ENCODE peak calls at places on chromosomes 16 and 17, in four cellular contexts. P is WTC11, R is HepG2, H is GM12878. X is an unnamed sample.

GRCh38 chr17:64998436-64999190 is 57.9 kb downstream of the GNA13 start:
- DNase-seq in P (no peak), R (no peak), H (no peak), X (no peak)

GRCh38 chr17:64787255-64787920 is 125.3 kb upstream of the SMURF2 start:
- DNase-seq in P (no peak), R (peak), H (no peak), X (no peak)

GRCh38 chr17:60754057-60754604 is 76.5 kb downstream of the BCAS3 start:
- DNase-seq in P (no peak), R (no peak), H (no peak), X (no peak)

GRCh38 chr17:60390881-60391418 is 983 bp downstream of the USP32 start:
- DNase-seq in P (no peak), R (peak), H (no peak), X (no peak)

GRCh38 chr17:7295230-7296180 is 1.1 kb upstream of the YBX2 start:
- DNase-seq in P (no peak), R (no peak), H (no peak), X (no peak)

GRCh38 chr16:55875273-55875672 is at the start of gene CES5A:
- DNase-seq in P (no peak), R (no peak), H (no peak), X (no peak)

GRCh38 chr17:79219208-79219935 is 144.7 kb downstream of the ENGASE start:
- DNase-seq in P (no peak), R (no peak), H (no peak), X (no peak)

GRCh38 chr17:49575524-49576120 is at the start of gene NXPH3:
- DNase-seq in P (peak), R (peak), H (no peak), X (peak)

GRCh38 chr16:4915226-4915761 is 21.7 kb downstream of the PPL start:
- DNase-seq in P (no peak), R (peak), H (no peak), X (no peak)

GRCh38 chr16:85683363-85683762 is 5.4 kb downstream of the GINS2 start:
- DNase-seq in P (no peak), R (no peak), H (no peak), X (no peak)

GRCh38 chr17:47192549-47192948 is 3.5 kb upstream of the CDC27 start:
- DNase-seq in P (no peak), R (no peak), H (peak), X (no peak)

GRCh38 chr17:17052462-17053221 is 10.4 kb downstream of the MPRIP start:
- DNase-seq in P (no peak), R (no peak), H (no peak), X (no peak)

GRCh38 chr17:28366605-28367004 is 1.6 kb upstream of the SEBOX start:
- DNase-seq in P (no peak), R (no peak), H (no peak), X (peak)

GRCh38 chr16:2468725-2469398 is 2.2 kb upstream of the NTN3 start:
- DNase-seq in P (peak), R (no peak), H (peak), X (peak)

GRCh38 chr16:59690216-59690615 is 956.1 kb upstream of the GOT2 start:
- DNase-seq in P (no peak), R (no peak), H (no peak), X (no peak)

GRCh38 chr17:31427684-31428083 is 36.2 kb downstream of the RAB11FIP4 start:
- DNase-seq in P (no peak), R (no peak), H (no peak), X (no peak)

GRCh38 chr17:10059684-10060211 is 138.7 kb downstream of the GAS7 start:
- DNase-seq in P (no peak), R (no peak), H (peak), X (no peak)

GRCh38 chr17:65662166-65662565 is 100.7 kb upstream of the AXIN2 start:
- DNase-seq in P (no peak), R (no peak), H (no peak), X (no peak)

GRCh38 chr16:56815721-56816120 is 49.3 kb upstream of the SLC12A3 start:
- DNase-seq in P (no peak), R (no peak), H (no peak), X (no peak)

GRCh38 chr17:81576621-81577277 is 24.6 kb upstream of the FAAP100 start:
- DNase-seq in P (no peak), R (peak), H (no peak), X (no peak)

GRCh38 chr16:7440886-7441400 is 108.3 kb downstream of the RBFOX1 start:
- DNase-seq in P (no peak), R (no peak), H (no peak), X (no peak)

GRCh38 chr16:13171313-13171712 is 269.9 kb downstream of the SHISA9 start:
- DNase-seq in P (no peak), R (no peak), H (no peak), X (no peak)
- TF ChIP-seq CREB1 in P (no peak), R (no peak), H (no peak), X (no peak)

DNA sequence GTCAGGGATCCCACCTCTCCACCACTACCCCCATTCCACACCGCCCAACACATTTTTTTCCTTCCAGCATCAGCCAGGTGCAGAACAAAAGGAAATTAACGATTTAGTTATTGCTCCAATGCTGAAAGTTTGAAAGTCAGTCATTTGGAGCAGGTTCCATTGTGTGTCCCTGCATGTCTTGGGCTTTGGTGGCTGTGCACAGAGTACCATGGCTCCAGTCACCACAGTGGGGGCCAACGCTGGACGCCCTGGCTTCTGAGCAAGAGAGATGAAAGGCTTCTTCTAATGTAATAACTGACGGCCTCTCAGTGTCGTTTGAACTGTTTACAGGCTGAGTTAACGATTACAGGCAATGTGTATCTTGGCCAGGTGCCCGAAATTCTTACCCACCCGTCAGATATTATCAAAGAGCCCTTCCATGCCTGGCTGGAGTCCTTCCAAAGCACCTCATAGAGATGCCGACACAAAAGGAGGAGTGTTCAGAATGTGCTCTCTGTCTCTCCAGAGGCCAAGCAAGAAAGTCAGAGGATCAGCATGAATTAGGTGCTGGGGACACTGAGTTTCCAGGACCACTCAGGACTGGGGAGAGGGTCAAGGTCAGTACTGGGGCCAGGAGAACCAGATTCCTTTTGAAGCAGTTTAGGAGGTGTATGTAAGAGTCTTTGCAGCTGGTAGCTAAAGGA is 25.9 kb downstream of the RNF43 start:
- DNase-seq in P (no peak), R (peak), H (no peak), X (peak)
- TF ChIP-seq CREB1 in P (no peak), R (peak), H (no peak), X (no peak)

DNA sequence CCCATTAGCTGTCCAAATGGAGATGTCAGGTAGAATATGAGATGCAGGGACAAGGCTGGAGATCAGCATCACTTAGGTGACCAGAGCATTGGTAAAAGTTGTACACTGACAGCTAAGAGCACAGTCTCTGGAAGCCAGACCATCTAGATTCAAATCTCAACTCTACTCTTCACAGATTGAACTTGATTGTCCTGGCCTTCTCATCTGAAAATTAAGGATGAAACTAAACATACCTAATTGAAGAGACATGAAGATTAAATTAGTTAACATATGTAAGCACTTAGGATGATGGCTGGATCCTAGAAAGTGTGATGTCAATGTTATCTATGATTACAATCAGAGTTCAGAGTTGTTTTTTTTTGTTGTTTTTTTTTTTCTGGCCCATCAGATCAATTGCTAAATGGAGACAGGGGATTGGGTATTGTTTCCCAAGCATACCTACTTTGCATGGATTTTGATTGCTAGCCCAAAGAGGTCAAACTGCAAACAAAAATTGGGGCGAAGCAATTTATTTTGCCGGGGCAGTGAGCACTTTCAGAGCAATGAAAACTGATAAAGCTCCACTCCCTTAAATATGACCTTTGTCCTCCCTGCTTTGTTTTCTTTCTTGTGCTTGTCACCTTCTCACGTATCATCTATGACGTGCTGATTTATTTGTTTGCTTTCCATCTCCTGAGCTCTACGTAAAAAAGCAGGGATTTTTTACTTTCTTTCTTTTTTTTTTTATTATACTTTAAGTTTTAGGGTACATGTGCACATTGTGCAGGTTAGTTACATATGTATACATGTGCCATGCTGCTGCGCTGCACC is 217.6 kb upstream of the CPHXL start:
- DNase-seq in P (no peak), R (peak), H (no peak), X (no peak)
- TF ChIP-seq CREB1 in P (no peak), R (peak), H (no peak), X (no peak)

DNA sequence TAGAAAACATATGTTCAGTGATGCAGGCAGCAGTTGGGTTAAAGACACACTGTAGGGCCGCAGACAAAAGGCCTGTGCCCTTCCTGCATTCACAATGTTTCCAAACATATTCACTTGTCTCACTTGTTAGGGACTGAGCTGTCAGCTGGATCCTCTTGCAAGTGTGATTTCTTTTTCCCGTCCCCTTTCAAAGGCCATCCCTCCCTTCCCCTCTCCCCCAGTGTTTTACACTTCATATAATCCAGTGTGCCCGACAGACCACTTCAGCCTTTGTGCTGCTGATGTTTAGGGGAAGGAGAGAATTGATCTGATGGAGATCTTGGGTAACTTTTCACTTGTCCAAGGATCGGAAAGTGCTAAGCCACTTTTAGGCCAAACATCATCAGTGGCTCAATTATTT is 217.1 kb downstream of the FTO start:
- DNase-seq in P (no peak), R (no peak), H (no peak), X (no peak)
- TF ChIP-seq CREB1 in P (no peak), R (no peak), H (no peak), X (no peak)

DNA sequence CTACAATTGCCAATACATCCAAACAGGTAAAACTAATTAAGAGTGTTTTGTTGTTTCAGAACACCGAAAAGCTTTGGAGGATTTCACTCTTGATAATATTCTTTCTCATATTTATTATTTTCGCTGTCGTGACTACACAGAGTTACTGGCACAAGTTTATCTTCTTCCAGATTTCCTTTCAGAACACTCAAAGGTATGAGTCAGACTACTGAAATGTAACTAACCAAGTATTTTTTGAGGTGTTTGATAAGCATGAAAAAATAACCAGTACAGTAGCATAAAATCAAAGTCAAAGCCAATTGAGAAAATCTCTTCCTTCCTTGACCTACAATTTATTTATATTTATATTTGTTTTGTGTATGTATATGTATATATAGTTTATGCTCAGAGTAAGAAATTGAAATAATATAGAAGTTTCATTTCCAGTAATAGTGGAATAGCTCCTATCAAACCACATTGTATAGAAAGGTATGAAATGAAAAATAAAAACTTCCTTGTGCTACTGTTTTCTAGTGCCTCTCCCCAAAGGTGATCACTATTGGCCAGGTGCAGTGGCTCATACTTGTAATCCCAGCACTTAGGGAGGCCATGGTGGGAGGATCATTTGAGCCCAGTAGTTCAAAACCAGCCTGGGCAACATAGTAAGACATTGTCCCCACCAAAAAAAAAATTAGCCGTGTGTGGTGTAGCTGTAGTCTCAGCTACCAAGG is 10.9 kb downstream of the RAD51C start:
- DNase-seq in P (no peak), R (no peak), H (no peak), X (no peak)
- TF ChIP-seq CREB1 in P (no peak), R (no peak), H (no peak), X (no peak)

DNA sequence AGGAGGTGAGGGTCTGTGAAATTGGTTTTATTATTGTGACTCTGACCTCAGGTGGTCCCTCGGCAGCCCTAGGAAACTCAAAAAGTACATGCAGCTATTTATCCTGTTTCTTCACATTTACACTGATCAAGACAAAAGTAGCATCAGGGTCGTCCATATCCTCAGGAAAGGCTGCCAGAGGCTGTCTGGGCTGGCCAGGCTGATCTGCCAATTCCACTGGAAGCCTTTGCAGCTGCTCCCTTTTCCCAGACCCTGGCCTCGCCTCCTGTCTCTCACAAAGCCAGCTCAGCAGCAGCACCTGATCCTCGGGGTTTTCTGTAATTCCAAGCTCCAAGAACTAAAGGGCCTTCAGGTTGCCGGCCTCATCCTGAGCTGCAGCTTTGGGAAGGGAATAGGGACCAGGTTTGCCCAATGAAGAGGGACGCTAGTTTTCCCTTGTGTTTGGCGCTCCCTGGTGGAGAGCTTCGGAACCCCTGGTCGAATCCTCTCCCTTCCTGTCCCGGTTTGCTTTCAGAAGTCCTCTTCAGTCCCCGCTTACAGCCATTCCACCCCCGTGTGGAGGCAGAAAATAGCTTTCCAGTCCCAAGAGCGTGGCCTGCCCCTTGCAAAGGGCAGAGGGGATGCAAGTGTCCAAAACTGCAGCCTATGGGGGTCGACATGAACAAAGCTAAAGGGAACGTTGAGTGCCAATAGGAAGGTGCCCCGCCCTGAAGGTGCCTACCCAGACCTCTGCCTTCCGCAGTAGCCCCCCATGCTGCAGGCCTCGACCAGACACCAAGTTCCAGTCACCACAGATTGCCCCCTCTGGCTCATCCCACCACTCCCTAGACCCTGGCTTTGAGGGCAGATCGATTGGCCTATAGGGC is 13.4 kb downstream of the MFSD6L start:
- DNase-seq in P (peak), R (peak), H (no peak), X (peak)
- TF ChIP-seq CREB1 in P (no peak), R (no peak), H (no peak), X (no peak)

X was measured in K562.